ENCODE peak calls at places on chromosomes 5 and 9, in six cellular contexts. C is neuronal stem cell, F is H9, G is IMR-90, Z is mesenchymal stem cell, J is H1. E is an unnamed sample.

GRCh38 chr5:107670028-107670926 is 460 bp downstream of the EFNA5 start:
- DNase-seq in Z (peak), F (peak), G (peak), C (no peak), J (no peak), E (peak)

GRCh38 chr5:126481243-126481642 is 58.0 kb downstream of the GRAMD2B start:
- DNase-seq in Z (peak), J (no peak), F (no peak), G (peak), C (no peak), E (no peak)

GRCh38 chr5:115349001-115349817 is 52.8 kb upstream of the CCDC112 start:
- DNase-seq in G (peak), F (no peak), Z (peak), J (no peak), C (no peak), E (no peak)

GRCh38 chr5:150317048-150318003 is 14.6 kb upstream of the ARSI start:
- DNase-seq in G (peak), J (no peak), C (no peak), Z (peak), F (peak), E (peak)

GRCh38 chr9:126986506-126986951 is 71.9 kb downstream of the RALGPS1 start:
- DNase-seq in Z (no peak), F (no peak), C (no peak), J (no peak), G (no peak), E (no peak)

GRCh38 chr9:121581775-121582600 is 69.4 kb upstream of the DAB2IP start:
- DNase-seq in G (no peak), F (peak), J (no peak), C (peak), Z (no peak), E (no peak)

GRCh38 chr5:9115093-9115492 is 430.8 kb downstream of the SEMA5A start:
- DNase-seq in J (no peak), F (no peak), C (no peak), Z (no peak), G (no peak), E (no peak)

GRCh38 chr5:36156124-36156601 is 4.3 kb downstream of the SKP2 start:
- DNase-seq in G (peak), J (no peak), Z (peak), C (no peak), F (no peak), E (peak)

GRCh38 chr9:126546036-126546435 is 67.7 kb upstream of the LMX1B start:
- DNase-seq in F (no peak), C (no peak), Z (no peak), G (no peak), J (no peak), E (no peak)

GRCh38 chr5:41869150-41869738 is 981 bp downstream of the OXCT1 start:
- DNase-seq in F (peak), J (no peak), G (peak), C (no peak), Z (no peak), E (no peak)

GRCh38 chr5:128199104-128199503 is 115.5 kb downstream of the SLC12A2 start:
- DNase-seq in Z (peak), G (peak), J (no peak), F (no peak), C (no peak), E (peak)

GRCh38 chr9:89523948-89524347 is 26.0 kb upstream of the SEMA4D start:
- DNase-seq in F (no peak), G (no peak), J (no peak), Z (peak), C (no peak), E (no peak)

GRCh38 chr9:132384376-132384775 is 22.3 kb downstream of the TTF1 start:
- DNase-seq in F (no peak), C (no peak), Z (no peak), J (no peak), G (no peak), E (no peak)

GRCh38 chr9:132383462-132383883 is 23.2 kb downstream of the TTF1 start:
- DNase-seq in G (no peak), C (no peak), J (no peak), Z (no peak), F (no peak), E (no peak)

GRCh38 chr9:132381966-132382541 is 24.6 kb downstream of the TTF1 start:
- DNase-seq in Z (no peak), F (no peak), G (no peak), J (no peak), C (no peak), E (no peak)
- H3K9ac ChIP-seq in Z (no peak), F (no peak), G (no peak), J (no peak), C (no peak), E (no peak)

GRCh38 chr5:103308774-103309173 is 50.2 kb downstream of the MACIR start:
- DNase-seq in F (no peak), G (no peak), C (no peak), J (no peak), Z (no peak), E (no peak)

GRCh38 chr5:103307470-103307869 is 48.9 kb downstream of the MACIR start:
- DNase-seq in Z (no peak), C (no peak), G (no peak), F (no peak), J (no peak), E (no peak)

DNA sequence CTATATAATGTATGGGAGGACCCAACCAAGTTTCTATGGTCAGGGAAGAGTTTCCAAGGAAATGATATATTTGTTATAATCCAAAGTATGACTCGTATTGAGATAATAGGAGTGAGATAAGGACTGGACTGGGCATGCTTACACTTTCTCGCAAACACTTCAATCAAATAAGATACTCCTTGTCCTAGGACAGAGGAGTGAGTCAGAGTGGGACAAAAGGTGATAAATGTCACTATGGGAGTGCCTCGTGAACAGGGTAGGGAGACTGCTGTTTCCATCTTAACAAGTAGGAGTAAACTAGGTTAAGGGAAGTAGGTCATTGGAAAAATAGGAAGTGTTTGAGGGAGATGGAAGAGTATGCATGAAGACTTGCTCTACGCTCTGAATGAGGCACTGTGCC is 47.3 kb downstream of the MACIR start:
- DNase-seq in J (no peak), C (no peak), Z (peak), G (peak), F (no peak), E (no peak)
- H3K14ac ChIP-seq in J (no peak), C (no peak), Z (no peak), G (no peak), F (no peak), E (no peak)

DNA sequence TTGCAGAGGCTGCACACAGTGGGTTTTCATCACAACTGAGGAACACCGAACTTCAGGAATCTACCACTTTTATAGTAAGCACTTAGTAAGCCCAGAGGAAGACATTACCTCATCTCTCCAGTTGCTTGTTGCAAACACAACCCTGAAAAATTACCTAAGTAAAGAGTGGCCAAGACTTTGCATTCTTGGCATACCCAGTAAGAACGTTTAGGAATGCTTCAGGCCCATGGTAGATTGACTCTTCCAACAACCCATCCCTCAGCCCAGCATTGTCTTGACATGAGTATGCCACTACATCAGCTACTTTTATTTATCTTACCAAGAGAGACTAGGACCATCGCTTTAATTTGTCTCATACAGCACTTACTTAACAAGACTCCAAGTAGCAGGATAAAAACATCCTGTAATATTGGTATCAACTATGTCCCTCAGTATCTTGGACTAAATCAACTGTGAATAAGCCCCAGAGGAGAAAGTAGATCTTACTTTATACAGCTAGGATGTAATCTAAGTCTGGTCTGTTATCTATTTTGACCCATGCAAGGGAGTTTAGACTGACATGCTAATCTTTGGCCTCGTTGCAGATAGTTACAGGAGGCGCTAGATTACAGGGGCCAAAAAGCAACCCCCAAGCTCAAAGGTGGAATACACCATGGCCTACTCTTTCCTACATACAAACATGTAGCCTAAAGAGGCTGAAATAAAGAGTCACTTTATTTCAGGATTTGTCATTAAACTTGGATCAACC is 114.9 kb downstream of the INVS start:
- DNase-seq in F (no peak), C (no peak), G (peak), Z (peak), J (no peak), E (peak)
- H3K9ac ChIP-seq in F (no peak), C (no peak), G (no peak), Z (no peak), J (no peak), E (no peak)

DNA sequence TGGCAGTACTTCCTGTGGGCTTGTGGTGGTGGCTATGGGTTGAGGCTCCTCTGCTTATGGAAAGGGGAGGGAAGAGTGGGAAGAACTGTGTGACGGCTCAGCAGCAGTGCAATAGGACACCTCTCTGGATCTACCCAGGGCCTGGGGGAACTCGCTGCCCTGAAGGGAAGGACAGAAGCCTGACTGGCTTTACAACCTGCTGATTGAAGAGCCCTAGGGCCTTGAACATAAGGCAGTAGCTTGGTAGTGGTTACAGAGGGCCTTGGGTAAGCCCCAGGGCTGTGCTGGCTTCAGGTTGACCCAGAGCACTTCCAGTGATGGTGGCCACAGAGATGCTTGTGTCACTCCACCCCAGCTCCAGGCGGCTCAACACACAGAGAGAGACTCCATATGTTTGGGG is 5.5 kb downstream of the CCIN start:
- DNase-seq in Z (no peak), C (no peak), F (no peak), G (no peak), J (no peak), E (peak)
- H3K14ac ChIP-seq in Z (no peak), C (no peak), F (no peak), G (no peak), J (no peak), E (no peak)

DNA sequence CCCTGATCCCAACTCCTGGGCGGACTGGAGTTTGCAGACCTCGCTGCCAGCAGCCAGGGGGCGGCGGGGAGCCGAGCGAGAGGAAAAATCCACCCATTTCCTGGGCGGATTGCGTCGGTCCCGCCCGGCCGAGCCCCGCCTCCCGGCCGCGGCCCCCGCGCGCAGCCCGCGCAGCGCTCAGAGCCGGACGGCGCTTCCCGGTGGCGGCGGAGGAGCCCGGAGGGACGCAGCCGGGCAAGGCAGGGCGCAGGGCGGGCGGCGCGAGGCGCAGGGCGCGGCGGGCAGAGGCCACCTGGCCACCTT is at the start of gene OLFM1:
- DNase-seq in Z (peak), F (peak), G (peak), C (peak), J (peak), E (no peak)
- H3K9ac ChIP-seq in Z (peak), F (no peak), G (no peak), C (peak), J (no peak), E (no peak)

GRCh38 chr9:2818486-2819121 is 25.3 kb downstream of the PUM3 start:
- DNase-seq in J (no peak), F (no peak), Z (no peak), C (no peak), G (no peak), E (no peak)

GRCh38 chr9:2815661-2816060 is 28.2 kb downstream of the PUM3 start:
- DNase-seq in C (no peak), F (no peak), Z (no peak), J (no peak), G (peak), E (no peak)

GRCh38 chr9:2819165-2819564 is 24.7 kb downstream of the PUM3 start:
- DNase-seq in Z (no peak), F (no peak), C (no peak), J (no peak), G (no peak), E (no peak)

GRCh38 chr9:2817987-2818386 is 25.9 kb downstream of the PUM3 start:
- DNase-seq in C (no peak), G (peak), F (no peak), J (no peak), Z (peak), E (no peak)

GRCh38 chr9:2816476-2817141 is 27.3 kb downstream of the PUM3 start:
- DNase-seq in F (no peak), Z (peak), J (no peak), C (no peak), G (peak), E (no peak)
- H3K14ac ChIP-seq in F (no peak), Z (no peak), J (no peak), C (no peak), G (peak), E (no peak)

DNA sequence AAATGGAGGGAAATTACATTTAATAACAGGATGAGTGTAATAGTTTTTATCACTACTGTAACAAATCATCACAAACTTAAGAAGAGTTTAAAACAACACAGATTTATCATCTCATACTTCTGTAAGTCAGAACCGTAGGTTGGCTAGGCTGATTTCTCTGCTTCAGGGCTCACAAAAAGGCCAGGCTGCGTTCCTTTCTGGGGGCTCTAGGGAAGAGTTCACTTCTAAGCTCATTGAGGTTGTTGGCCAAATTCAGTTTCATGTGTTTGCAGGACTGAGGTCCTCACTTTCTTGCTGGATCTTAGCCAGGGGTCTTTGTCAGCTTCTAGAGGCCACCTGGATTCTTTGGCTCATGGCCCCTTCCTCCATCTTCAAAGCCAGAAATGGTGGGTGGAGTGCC is 76.0 kb downstream of the ACTBL2 start:
- DNase-seq in C (no peak), J (no peak), F (no peak), Z (no peak), G (no peak), E (no peak)
- H3K9ac ChIP-seq in C (no peak), J (no peak), F (no peak), Z (no peak), G (no peak), E (no peak)

GRCh38 chr9:96141666-96142065 is 160.3 kb downstream of the HSD17B3 start:
- DNase-seq in C (no peak), J (no peak), F (no peak), G (peak), Z (no peak), E (no peak)
- H3K14ac ChIP-seq in C (no peak), J (no peak), F (no peak), G (no peak), Z (no peak), E (no peak)

GRCh38 chr9:1870915-1871314 is 144.2 kb upstream of the SMARCA2 start:
- DNase-seq in Z (no peak), C (no peak), G (no peak), J (no peak), F (no peak), E (no peak)
- H3K9ac ChIP-seq in Z (no peak), C (no peak), G (no peak), J (no peak), F (no peak), E (no peak)

GRCh38 chr9:137690939-137691647 is 72.3 kb downstream of the EHMT1 start:
- DNase-seq in F (no peak), C (no peak), G (no peak), Z (no peak), J (no peak), E (no peak)
- H3K14ac ChIP-seq in F (no peak), C (no peak), G (no peak), Z (no peak), J (no peak), E (no peak)

E was measured in trophoblast cell.